ENCODE peak calls at places on chromosomes 16 and 17, in five cellular contexts. J is GM13977, B is ovary, R is dorsolateral prefrontal cortex, P is neural crest cell. V is an unnamed sample.

GRCh38 chr16:20747030-20747816 is 5.6 kb upstream of the THUMPD1 start:
- DNase-seq in P (no peak), J (no peak), B (no peak), R (no peak), V (no peak)

GRCh38 chr17:43696891-43697290 is 35.2 kb upstream of the MEOX1 start:
- DNase-seq in J (no peak), P (no peak), B (no peak), R (no peak), V (no peak)

GRCh38 chr16:73371584-73372319 is 323.8 kb upstream of the ZFHX3 start:
- DNase-seq in P (no peak), J (no peak), R (no peak), B (no peak), V (no peak)

GRCh38 chr17:68389041-68389440 is 68.3 kb downstream of the WIPI1 start:
- DNase-seq in B (no peak), R (no peak), P (no peak), J (no peak), V (no peak)

GRCh38 chr16:11297492-11298142 is 16.5 kb upstream of the PRM1 start:
- DNase-seq in J (peak; percentile 67), P (no peak), B (peak; percentile 70), R (peak; percentile 78), V (peak; percentile 53)

GRCh38 chr17:65750166-65750565 is 188.7 kb upstream of the AXIN2 start:
- DNase-seq in J (no peak), B (no peak), P (no peak), R (no peak), V (no peak)

GRCh38 chr16:49620868-49621239 is 235.1 kb downstream of the ZNF423 start:
- DNase-seq in P (no peak), B (peak; percentile 63), J (no peak), R (no peak), V (no peak)

GRCh38 chr17:30530346-30531025 is 53.3 kb downstream of the GOSR1 start:
- DNase-seq in R (no peak), J (no peak), P (no peak), B (no peak), V (no peak)

GRCh38 chr17:39898088-39898487 is 20.3 kb downstream of the GSDMB start:
- DNase-seq in P (no peak), R (no peak), J (no peak), B (no peak), V (no peak)

GRCh38 chr16:47886631-47887415 is 269.0 kb downstream of the ABCC12 start:
- DNase-seq in R (no peak), P (no peak), J (no peak), B (no peak), V (no peak)

GRCh38 chr16:58021661-58022551 is 3.6 kb upstream of the MMP15 start:
- DNase-seq in P (no peak), J (no peak), B (no peak), R (no peak), V (peak; percentile 10)

GRCh38 chr16:46929378-46930332 is 43.8 kb downstream of the DNAJA2 start:
- DNase-seq in P (peak; percentile 81), R (peak; percentile 86), J (peak; percentile 84), B (peak; percentile 66), V (peak; percentile 84)

GRCh38 chr17:51015145-51015558 is 105.5 kb downstream of the SPAG9 start:
- DNase-seq in B (no peak), J (no peak), P (no peak), R (no peak), V (no peak)

GRCh38 chr16:74563828-74564263 is 43.1 kb downstream of the GLG1 start:
- DNase-seq in J (no peak), P (no peak), B (no peak), R (no peak), V (no peak)

GRCh38 chr16:74695450-74696422 is 4.9 kb downstream of the MLKL start:
- DNase-seq in B (peak; percentile 68), J (peak; percentile 87), P (peak; percentile 59), R (peak; percentile 86), V (peak; percentile 61)

GRCh38 chr17:11212792-11213191 is 28.2 kb upstream of the SHISA6 start:
- DNase-seq in P (no peak), R (no peak), B (no peak), J (no peak), V (no peak)

GRCh38 chr17:64491034-64491860 is 5.6 kb downstream of the POLG2 start:
- DNase-seq in J (no peak), P (no peak), R (no peak), B (no peak), V (no peak)

GRCh38 chr16:81198635-81199034 is 39.9 kb upstream of the BCO1 start:
- DNase-seq in B (no peak), R (peak; percentile 37), P (no peak), J (no peak), V (no peak)

GRCh38 chr17:81040791-81041337 is 5.9 kb downstream of the BAIAP2 start:
- DNase-seq in P (no peak), J (peak; percentile 62), B (peak; percentile 49), R (no peak), V (no peak)

GRCh38 chr17:66365204-66365524 is 62.8 kb downstream of the PRKCA start:
- DNase-seq in B (no peak), R (no peak), J (no peak), P (no peak), V (no peak)

GRCh38 chr17:9828296-9829059 is 2.8 kb downstream of the GLP2R start:
- DNase-seq in B (no peak), R (no peak), P (no peak), J (no peak), V (no peak)

GRCh38 chr17:76582660-76583059 is 3.0 kb downstream of the ST6GALNAC2 start:
- DNase-seq in B (no peak), P (no peak), J (no peak), R (no peak), V (no peak)

GRCh38 chr16:1450218-1450617 is 5.9 kb upstream of the CCDC154 start:
- DNase-seq in B (no peak), P (no peak), J (no peak), R (peak; percentile 42), V (no peak)
- TF ChIP-seq CTCF in B (no peak), P (no peak), J (no peak), R (no peak), V (no peak)

GRCh38 chr16:9148376-9149015 is 57.1 kb downstream of the HAPSTR1 start:
- DNase-seq in J (no peak), R (no peak), B (no peak), P (no peak), V (peak; percentile 45)

GRCh38 chr16:9138731-9139501 is 47.5 kb downstream of the HAPSTR1 start:
- DNase-seq in B (peak; percentile 65), P (peak; percentile 82), J (peak; percentile 61), R (peak; percentile 86), V (peak; percentile 90)

GRCh38 chr16:9141813-9142212 is 50.4 kb downstream of the HAPSTR1 start:
- DNase-seq in P (no peak), R (no peak), J (no peak), B (no peak), V (no peak)

GRCh38 chr16:9139965-9140364 is 48.5 kb downstream of the HAPSTR1 start:
- DNase-seq in B (no peak), R (no peak), J (peak; percentile 32), P (no peak), V (no peak)

GRCh38 chr16:9144106-9144505 is 52.7 kb downstream of the HAPSTR1 start:
- DNase-seq in P (no peak), J (no peak), B (no peak), R (no peak), V (no peak)
- TF ChIP-seq CTCF in P (no peak), J (no peak), B (no peak), R (no peak), V (no peak)

GRCh38 chr17:79505199-79505598 is 105.7 kb downstream of the RBFOX3 start:
- DNase-seq in B (no peak), P (no peak), J (no peak), R (no peak), V (no peak)

GRCh38 chr17:79508291-79508716 is 102.5 kb downstream of the RBFOX3 start:
- DNase-seq in J (no peak), P (no peak), B (no peak), R (no peak), V (no peak)

GRCh38 chr17:79504181-79504605 is 106.7 kb downstream of the RBFOX3 start:
- DNase-seq in J (no peak), R (peak; percentile 60), B (no peak), P (no peak), V (no peak)

GRCh38 chr17:79506955-79507354 is 103.9 kb downstream of the RBFOX3 start:
- DNase-seq in R (no peak), J (no peak), P (no peak), B (no peak), V (no peak)

DNA sequence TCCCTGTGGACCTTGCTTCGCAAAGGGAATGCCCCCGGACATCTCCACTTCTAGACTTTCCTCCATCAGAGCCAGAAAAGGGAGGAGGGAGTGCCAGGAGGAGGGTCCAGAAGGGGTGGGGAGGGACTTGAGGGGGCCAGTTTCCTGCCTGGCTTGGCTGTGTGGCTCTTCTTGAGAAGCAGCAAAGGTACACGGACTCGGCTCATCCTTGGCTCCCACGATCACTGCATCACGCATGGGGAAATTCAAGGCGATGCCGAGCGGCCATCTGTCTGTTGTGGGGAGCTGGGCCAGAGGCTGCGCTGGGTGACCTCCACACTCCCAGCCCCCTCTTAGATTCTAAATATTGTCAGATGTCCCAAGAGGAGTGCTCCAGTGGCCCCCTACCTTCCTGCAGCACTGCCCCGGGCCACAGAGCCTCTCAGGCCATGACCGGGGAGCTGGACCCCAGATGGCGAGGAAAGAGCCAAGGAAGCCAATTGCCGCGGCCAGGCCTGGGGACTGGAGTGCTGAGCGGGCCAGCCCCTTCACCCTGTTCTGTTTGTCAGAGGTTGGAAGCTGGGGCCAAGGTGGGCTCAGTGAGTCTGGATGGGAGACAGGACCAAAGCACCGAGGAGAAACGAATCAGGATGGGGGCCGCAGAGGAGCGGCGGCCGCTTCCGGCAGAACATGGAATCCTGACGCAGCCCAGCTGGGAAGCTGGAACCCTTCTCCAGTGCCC is 104.5 kb downstream of the RBFOX3 start:
- DNase-seq in B (no peak), R (no peak), J (no peak), P (no peak), V (no peak)
- TF ChIP-seq CTCF in B (no peak), R (no peak), J (no peak), P (no peak), V (no peak)

DNA sequence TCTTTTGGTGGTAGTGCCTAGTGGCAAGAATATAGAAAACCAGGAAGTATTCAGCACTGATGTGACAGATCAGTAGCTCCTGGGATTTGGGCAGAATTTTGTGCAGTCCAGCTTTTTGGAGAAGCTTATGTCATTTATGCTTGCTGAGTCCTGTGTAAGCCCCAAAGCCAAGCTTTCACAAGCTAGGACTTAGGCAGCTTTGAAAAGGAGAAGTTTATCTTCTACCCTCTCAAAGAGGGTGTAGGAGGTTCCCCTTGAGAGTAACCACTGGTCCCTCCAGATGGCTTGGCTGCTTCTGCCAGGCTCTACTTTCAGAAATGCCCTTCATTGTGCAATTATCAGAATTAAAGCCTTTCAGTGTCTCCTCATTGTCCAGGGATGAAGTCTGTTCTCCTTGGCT is 78.8 kb downstream of the CES1 start:
- DNase-seq in B (no peak), J (no peak), R (no peak), P (no peak), V (no peak)
- TF ChIP-seq CTCF in B (no peak), J (no peak), R (no peak), P (no peak), V (no peak)

GRCh38 chr17:2932946-2933345 is 130.5 kb downstream of the OR1D5 start:
- DNase-seq in B (no peak), J (no peak), P (no peak), R (no peak), V (no peak)
- TF ChIP-seq CTCF in B (no peak), J (no peak), P (no peak), R (no peak), V (no peak)

GRCh38 chr17:1649844-1650409 is at the start of gene RILP:
- DNase-seq in R (no peak), P (no peak), B (peak; percentile 78), J (no peak), V (no peak)
- TF ChIP-seq CTCF in R (no peak), P (no peak), B (no peak), J (no peak), V (no peak)

V was measured in glutamatergic neuron.